ENCODE peak calls at places on chromosomes 6 and 20, in five cellular contexts. N, R, I, H and P are unnamed samples.

GRCh38 chr20:6956056-6956455 is 188.6 kb downstream of the BMP2 start:
- DNase-seq in H (no peak), N (no peak), I (no peak), R (no peak), P (no peak)

GRCh38 chr6:16236009-16236501 is 2.3 kb upstream of the GMPR start:
- DNase-seq in H (no peak), N (no peak), I (no peak), R (no peak), P (no peak)

GRCh38 chr6:2542858-2543218 is 207.9 kb downstream of the MYLK4 start:
- DNase-seq in I (peak), H (no peak), N (no peak), R (peak), P (no peak)

GRCh38 chr6:138692978-138693909 is 80.3 kb upstream of the CCDC28A start:
- DNase-seq in H (peak), I (peak), N (peak), R (peak), P (peak)

GRCh38 chr20:44020406-44021148 is 105.9 kb downstream of the TOX2 start:
- DNase-seq in R (peak), H (no peak), N (peak), I (no peak), P (no peak)

GRCh38 chr6:50716887-50717509 is 3.7 kb downstream of the TFAP2D start:
- DNase-seq in R (no peak), N (no peak), I (no peak), H (no peak), P (no peak)

GRCh38 chr6:158131926-158132325 is 36.1 kb downstream of the SERAC1 start:
- DNase-seq in H (peak), I (peak), R (no peak), N (no peak), P (no peak)

GRCh38 chr20:33415948-33416347 is 14.6 kb upstream of the CDK5RAP1 start:
- DNase-seq in I (peak), R (no peak), H (peak), N (peak), P (peak)

GRCh38 chr6:170178266-170178560 is 112.7 kb downstream of the DLL1 start:
- DNase-seq in H (no peak), N (no peak), I (no peak), R (no peak), P (no peak)

GRCh38 chr6:6834356-6835342 is 246.1 kb downstream of the LY86 start:
- DNase-seq in H (no peak), N (no peak), I (no peak), R (no peak), P (no peak)